ENCODE peak calls at places on chromosomes 4 and X, in ten cellular contexts. H is CD4-positive, alpha-beta T cell; R is heart right ventricle; F is left lung; Y is H9; E is pancreas; V is sigmoid colon; T is GM06990; Q is OCI-LY7; Z is heart left ventricle. X is an unnamed sample.

GRCh38 chr4:94574050-94574449 is 122.3 kb downstream of the PDLIM5 start:
- DNase-seq in H (no peak), R (no peak), F (peak), Y (no peak), E (no peak), V (no peak), T (no peak), Q (no peak), Z (no peak), X (no peak)

GRCh38 chrX:76253432-76253831 is 80.6 kb downstream of the PBDC1 start:
- DNase-seq in H (peak), R (peak), F (no peak), Y (peak), E (no peak), V (no peak), T (no peak), Q (peak), Z (no peak), X (peak)

GRCh38 chr4:113293673-113294072 is 244.2 kb downstream of the ANK2 start:
- DNase-seq in H (no peak), R (no peak), F (no peak), Y (no peak), E (no peak), V (no peak), T (no peak), Q (no peak), Z (no peak), X (no peak)

GRCh38 chrX:115531818-115532403 is 29.1 kb upstream of the PLS3 start:
- DNase-seq in H (no peak), R (no peak), F (no peak), Y (no peak), E (no peak), V (no peak), T (no peak), Q (no peak), Z (no peak), X (no peak)

GRCh38 chrX:80808160-80808735 is 1.4 kb downstream of the BRWD3 start:
- DNase-seq in H (peak), R (peak), F (no peak), Y (peak), E (no peak), V (peak), T (peak), Q (peak), Z (peak), X (peak)

GRCh38 chr4:137707626-137708025 is 175.3 kb upstream of the PCDH18 start:
- DNase-seq in H (no peak), R (no peak), F (no peak), Y (no peak), E (no peak), V (no peak), T (no peak), Q (no peak), Z (no peak), X (no peak)

GRCh38 chrX:84123585-84123984 is 64.4 kb downstream of the RPS6KA6 start:
- DNase-seq in H (no peak), R (no peak), F (no peak), Y (no peak), E (no peak), V (no peak), T (no peak), Q (no peak), Z (no peak), X (no peak)

GRCh38 chr4:153467154-153467896 is 1.2 kb downstream of the TMEM131L start:
- DNase-seq in H (peak), R (peak), F (peak), Y (peak), E (peak), V (peak), T (peak), Q (peak), Z (peak), X (peak)

GRCh38 chrX:46739736-46740135 is 19.2 kb downstream of the SLC9A7 start:
- DNase-seq in H (no peak), R (no peak), F (no peak), Y (no peak), E (no peak), V (no peak), T (no peak), Q (no peak), Z (no peak), X (no peak)

GRCh38 chrX:48468693-48469691 is 1.1 kb downstream of the SLC38A5 start:
- DNase-seq in H (no peak), R (no peak), F (no peak), Y (peak), E (no peak), V (peak), T (peak), Q (peak), Z (no peak), X (peak)

GRCh38 chrX:41963348-41963747 is 40.0 kb upstream of the CASK start:
- DNase-seq in H (no peak), R (peak), F (no peak), Y (no peak), E (no peak), V (no peak), T (no peak), Q (no peak), Z (no peak), X (no peak)

GRCh38 chr4:190015538-190016368 is 11.3 kb downstream of the FRG2 start:
- DNase-seq in H (no peak), R (no peak), F (peak), Y (peak), E (peak), V (no peak), T (no peak), Q (no peak), Z (no peak), X (peak)

GRCh38 chr4:40621592-40622512 is 7.8 kb downstream of the RBM47 start:
- DNase-seq in H (no peak), R (peak), F (peak), Y (peak), E (no peak), V (peak), T (peak), Q (peak), Z (peak), X (peak)

GRCh38 chr4:24686866-24687672 is 102.7 kb upstream of the DHX15 start:
- DNase-seq in H (no peak), R (no peak), F (no peak), Y (peak), E (no peak), V (no peak), T (no peak), Q (peak), Z (no peak), X (peak)

GRCh38 chrX:121254336-121254735 is 206.9 kb downstream of the GLUD2 start:
- DNase-seq in H (no peak), R (no peak), F (no peak), Y (peak), E (no peak), V (no peak), T (no peak), Q (no peak), Z (no peak), X (no peak)

GRCh38 chr4:1855334-1856070 is 454 bp downstream of the LETM1 start:
- DNase-seq in H (no peak), R (no peak), F (peak), Y (no peak), E (peak), V (peak), T (peak), Q (peak), Z (peak), X (peak)

GRCh38 chrX:129646721-129647587 is 7.8 kb downstream of the APLN start:
- DNase-seq in H (no peak), R (no peak), F (no peak), Y (peak), E (no peak), V (peak), T (no peak), Q (no peak), Z (no peak), X (no peak)

GRCh38 chr4:37146260-37146659 is 98.3 kb upstream of the NWD2 start:
- DNase-seq in H (no peak), R (no peak), F (no peak), Y (no peak), E (no peak), V (no peak), T (no peak), Q (no peak), Z (no peak), X (no peak)

GRCh38 chr4:186724048-186724860 is 598 bp upstream of the FAT1 start:
- DNase-seq in H (no peak), R (peak), F (peak), Y (peak), E (peak), V (peak), T (no peak), Q (no peak), Z (peak), X (peak)

GRCh38 chr4:78880874-78881492 is 58.3 kb downstream of the PAQR3 start:
- DNase-seq in H (no peak), R (no peak), F (no peak), Y (no peak), E (no peak), V (no peak), T (no peak), Q (peak), Z (no peak), X (no peak)

GRCh38 chr4:77903186-77903585 is 40.6 kb downstream of the MRPL1 start:
- DNase-seq in H (no peak), R (no peak), F (no peak), Y (no peak), E (no peak), V (no peak), T (no peak), Q (no peak), Z (no peak), X (no peak)

GRCh38 chrX:132393992-132394391 is 94.8 kb downstream of the MBNL3 start:
- DNase-seq in H (no peak), R (no peak), F (no peak), Y (no peak), E (no peak), V (no peak), T (no peak), Q (no peak), Z (peak), X (no peak)

GRCh38 chrX:123217077-123217476 is 33.0 kb downstream of the GRIA3 start:
- DNase-seq in H (no peak), R (no peak), F (no peak), Y (no peak), E (no peak), V (no peak), T (no peak), Q (no peak), Z (peak), X (no peak)

GRCh38 chr4:54231419-54232150 is 2.5 kb downstream of the PDGFRA start:
- DNase-seq in H (no peak), R (peak), F (peak), Y (peak), E (peak), V (peak), T (peak), Q (no peak), Z (peak), X (peak)

GRCh38 chrX:2928127-2928582 is 984 bp downstream of the ARSD start:
- DNase-seq in H (no peak), R (peak), F (peak), Y (peak), E (peak), V (peak), T (peak), Q (no peak), Z (peak), X (no peak)

GRCh38 chr4:15332377-15332776 is 95.5 kb upstream of the C1QTNF7 start:
- DNase-seq in H (no peak), R (no peak), F (no peak), Y (no peak), E (no peak), V (no peak), T (no peak), Q (no peak), Z (no peak), X (no peak)

GRCh38 chr4:6663596-6664393 is 23.3 kb downstream of the MRFAP1 start:
- DNase-seq in H (no peak), R (no peak), F (peak), Y (no peak), E (no peak), V (no peak), T (no peak), Q (no peak), Z (no peak), X (no peak)

GRCh38 chr4:132619968-132620367 is 529.1 kb upstream of the PCDH10 start:
- DNase-seq in H (no peak), R (no peak), F (no peak), Y (no peak), E (no peak), V (no peak), T (no peak), Q (no peak), Z (no peak), X (no peak)

GRCh38 chrX:56994375-56995270 is 718 bp downstream of the SPIN3 start:
- DNase-seq in H (peak), R (no peak), F (no peak), Y (no peak), E (peak), V (no peak), T (no peak), Q (no peak), Z (no peak), X (no peak)

GRCh38 chr4:38563703-38564490 is 100.1 kb upstream of the KLF3 start:
- DNase-seq in H (no peak), R (no peak), F (no peak), Y (no peak), E (no peak), V (no peak), T (no peak), Q (no peak), Z (no peak), X (no peak)

GRCh38 chrX:150610446-150610845 is 42.0 kb downstream of the MTM1 start:
- DNase-seq in H (no peak), R (no peak), F (no peak), Y (no peak), E (no peak), V (no peak), T (no peak), Q (no peak), Z (no peak), X (no peak)

GRCh38 chr4:147136308-147136707 is 190.6 kb upstream of the TTC29 start:
- DNase-seq in H (no peak), R (peak), F (no peak), Y (no peak), E (no peak), V (no peak), T (no peak), Q (no peak), Z (no peak), X (no peak)

GRCh38 chrX:116290359-116290758 is 119.8 kb downstream of the AGTR2 start:
- DNase-seq in H (no peak), R (no peak), F (no peak), Y (no peak), E (no peak), V (no peak), T (no peak), Q (no peak), Z (no peak), X (no peak)

GRCh38 chrX:150421816-150422215 is 58.7 kb downstream of the MAMLD1 start:
- DNase-seq in H (no peak), R (peak), F (no peak), Y (no peak), E (no peak), V (no peak), T (no peak), Q (no peak), Z (peak), X (no peak)

GRCh38 chrX:65744965-65745364 is 77.5 kb downstream of the MSN start:
- DNase-seq in H (no peak), R (no peak), F (no peak), Y (no peak), E (no peak), V (no peak), T (no peak), Q (no peak), Z (no peak), X (no peak)

GRCh38 chr4:181650033-181650825 is 593.0 kb upstream of the TENM3 start:
- DNase-seq in H (no peak), R (no peak), F (no peak), Y (no peak), E (no peak), V (no peak), T (no peak), Q (no peak), Z (no peak), X (no peak)

GRCh38 chr4:57553695-57554094 is 443.5 kb upstream of the IGFBP7 start:
- DNase-seq in H (no peak), R (no peak), F (no peak), Y (no peak), E (no peak), V (no peak), T (no peak), Q (no peak), Z (no peak), X (no peak)

GRCh38 chr4:10738826-10739489 is 54.4 kb upstream of the CLNK start:
- DNase-seq in H (no peak), R (no peak), F (no peak), Y (no peak), E (no peak), V (no peak), T (no peak), Q (no peak), Z (no peak), X (no peak)

GRCh38 chr4:25884040-25884788 is 21.4 kb upstream of the SEL1L3 start:
- DNase-seq in H (no peak), R (no peak), F (no peak), Y (no peak), E (no peak), V (no peak), T (no peak), Q (peak), Z (no peak), X (no peak)

GRCh38 chrX:123675154-123675553 is 57.7 kb downstream of the THOC2 start:
- DNase-seq in H (no peak), R (no peak), F (no peak), Y (no peak), E (no peak), V (no peak), T (no peak), Q (no peak), Z (no peak), X (no peak)

DNA sequence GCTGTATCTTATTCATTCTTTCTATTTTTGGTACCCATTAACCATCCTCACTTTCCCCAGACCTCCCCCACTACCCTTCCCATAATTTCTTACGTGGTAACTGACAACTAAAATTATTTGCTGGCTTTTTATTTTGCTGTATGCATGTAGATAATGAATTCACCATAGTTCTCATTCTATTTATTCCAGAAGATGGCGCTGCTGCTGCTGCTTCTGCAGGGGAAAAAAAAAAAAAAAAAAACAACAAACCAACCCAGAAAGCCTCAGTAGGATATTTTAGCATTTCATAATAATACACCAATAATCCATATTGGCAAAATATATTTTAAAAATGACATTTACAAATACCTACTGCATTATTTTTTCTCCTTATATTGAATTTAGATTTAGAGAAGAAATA is 416.6 kb upstream of the MAGEB18 start:
- DNase-seq in H (no peak), R (no peak), F (no peak), Y (no peak), E (no peak), V (no peak), T (no peak), Q (peak), Z (no peak), X (no peak)
- TF ChIP-seq CTCF in H (no peak), R (peak), F (peak), Y (peak), E (no peak), V (no peak), T (peak), Q (peak), Z (peak), X (no peak)

DNA sequence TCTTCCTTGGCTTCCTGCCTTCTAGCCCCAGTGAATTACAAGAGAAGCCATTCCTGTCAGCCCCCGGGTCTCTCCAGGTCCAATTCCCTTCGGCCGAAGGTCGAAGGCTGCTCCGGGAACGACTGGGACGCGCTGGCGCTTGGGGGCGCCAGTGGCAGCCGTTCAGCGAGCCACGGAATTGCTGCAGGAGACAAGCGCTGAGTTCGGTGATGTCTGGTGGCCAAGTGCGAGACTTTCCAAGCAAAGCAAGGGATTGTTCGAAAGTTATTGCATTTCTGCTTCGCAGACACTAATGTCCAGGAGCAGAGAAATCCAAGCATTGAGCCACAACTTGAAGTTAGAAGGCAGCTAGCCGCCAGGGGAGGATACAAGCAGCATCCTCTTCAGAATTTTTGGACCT is 1.1 kb upstream of the DKK2 start:
- DNase-seq in H (no peak), R (no peak), F (peak), Y (peak), E (peak), V (peak), T (no peak), Q (no peak), Z (no peak), X (no peak)
- TF ChIP-seq CTCF in H (no peak), R (peak), F (peak), Y (peak), E (no peak), V (peak), T (peak), Q (no peak), Z (peak), X (peak)

GRCh38 chrX:50903387-50904027 is 7.0 kb upstream of the BMP15 start:
- DNase-seq in H (no peak), R (peak), F (no peak), Y (no peak), E (no peak), V (no peak), T (no peak), Q (peak), Z (no peak), X (peak)
- TF ChIP-seq CTCF in H (peak), R (peak), F (peak), Y (peak), E (peak), V (peak), T (peak), Q (peak), Z (peak), X (peak)

GRCh38 chrX:140817943-140818342 is 108.4 kb downstream of the LINC00632 start:
- DNase-seq in H (no peak), R (no peak), F (no peak), Y (no peak), E (no peak), V (no peak), T (no peak), Q (peak), Z (no peak), X (peak)
- TF ChIP-seq CTCF in H (no peak), R (peak), F (peak), Y (peak), E (peak), V (peak), T (peak), Q (peak), Z (peak), X (no peak)

DNA sequence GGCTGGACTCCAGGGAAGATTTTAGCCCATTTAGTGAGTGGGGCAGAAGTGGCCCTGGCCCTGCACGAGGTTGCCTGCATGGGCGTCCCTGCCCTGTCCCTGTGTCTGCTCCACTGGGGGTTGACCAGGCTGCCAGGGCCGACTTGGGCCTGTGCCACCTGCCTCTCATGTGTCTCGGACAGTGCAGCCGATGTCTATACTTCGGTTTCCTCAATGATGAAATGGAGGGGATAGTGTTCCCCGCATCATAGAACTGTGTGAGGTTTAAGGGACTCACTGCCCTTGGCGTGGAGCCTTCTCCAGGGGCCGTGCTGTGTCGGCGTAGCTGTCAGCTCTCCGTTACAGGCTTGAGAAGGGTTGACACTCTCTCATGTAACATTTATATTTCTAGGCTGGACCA is 27.0 kb upstream of the MSANTD1 start:
- DNase-seq in H (no peak), R (no peak), F (peak), Y (no peak), E (no peak), V (no peak), T (no peak), Q (no peak), Z (peak), X (no peak)
- TF ChIP-seq CTCF in H (no peak), R (no peak), F (no peak), Y (no peak), E (no peak), V (no peak), T (no peak), Q (no peak), Z (no peak), X (no peak)